ENCODE peak calls at places on chromosome 9, in ten cellular contexts. Y, D, S, A, O, M, F, W, C and J are unnamed samples. For H3K9me3, the result is how much of the 10 kb centered on the place peaks cover.

GRCh38 chr9:105103776-105104175 is 140.7 kb upstream of the SLC44A1 start:
- DNase-seq in O (no peak), F (no peak), W (peak), S (no peak), M (no peak), D (no peak), A (no peak), Y (no peak), C (no peak), J (no peak)

GRCh38 chr9:98503867-98504800 is 204.6 kb downstream of the GABBR2 start:
- DNase-seq in D (no peak), S (no peak), F (no peak), C (no peak), M (no peak), O (no peak), Y (no peak), W (no peak), A (no peak), J (no peak)

GRCh38 chr9:14031015-14031414 is 282.9 kb downstream of the NFIB start:
- DNase-seq in S (peak), O (no peak), M (peak), F (peak), D (no peak), Y (no peak), C (no peak), W (peak), A (no peak), J (peak)

GRCh38 chr9:18457498-18457897 is 16.5 kb upstream of the ADAMTSL1 start:
- DNase-seq in A (no peak), S (no peak), C (no peak), F (no peak), Y (no peak), W (peak), M (no peak), D (no peak), O (no peak), J (no peak)

GRCh38 chr9:131667576-131667975 is 72.3 kb downstream of the RAPGEF1 start:
- DNase-seq in C (no peak), S (no peak), D (no peak), F (no peak), A (no peak), M (no peak), Y (no peak), W (no peak), O (no peak), J (no peak)

GRCh38 chr9:8205580-8205979 is 406.0 kb upstream of the DMAC1 start:
- DNase-seq in A (no peak), M (no peak), O (no peak), Y (no peak), S (no peak), D (no peak), W (no peak), F (no peak), C (no peak), J (no peak)

GRCh38 chr9:133612816-133613215 is 3.6 kb upstream of the FAM163B start:
- DNase-seq in D (no peak), S (no peak), M (no peak), C (no peak), F (no peak), O (no peak), Y (no peak), A (no peak), W (no peak), J (no peak)

GRCh38 chr9:98774746-98775145 is 21.6 kb downstream of the ANKS6 start:
- DNase-seq in Y (peak), A (no peak), W (no peak), D (no peak), S (no peak), O (no peak), M (no peak), F (no peak), C (no peak), J (no peak)

GRCh38 chr9:125241863-125242739 is 958 bp upstream of the HSPA5 start:
- DNase-seq in Y (peak), W (no peak), C (no peak), F (peak), A (peak), O (peak), S (no peak), M (peak), D (peak), J (peak)

GRCh38 chr9:126953089-126953809 is 38.7 kb downstream of the RALGPS1 start:
- DNase-seq in F (no peak), C (no peak), A (no peak), W (peak), S (no peak), O (no peak), Y (no peak), M (peak), D (no peak), J (no peak)

GRCh38 chr9:14932246-14932645 is 22.0 kb upstream of the FREM1 start:
- DNase-seq in S (no peak), W (no peak), F (no peak), O (no peak), M (no peak), Y (no peak), C (no peak), D (no peak), A (no peak), J (no peak)

GRCh38 chr9:35914307-35914807 is 5.1 kb downstream of the SPAAR start:
- DNase-seq in A (peak), D (peak), S (no peak), Y (peak), M (peak), W (peak), C (peak), O (peak), F (peak), J (peak)

DNA sequence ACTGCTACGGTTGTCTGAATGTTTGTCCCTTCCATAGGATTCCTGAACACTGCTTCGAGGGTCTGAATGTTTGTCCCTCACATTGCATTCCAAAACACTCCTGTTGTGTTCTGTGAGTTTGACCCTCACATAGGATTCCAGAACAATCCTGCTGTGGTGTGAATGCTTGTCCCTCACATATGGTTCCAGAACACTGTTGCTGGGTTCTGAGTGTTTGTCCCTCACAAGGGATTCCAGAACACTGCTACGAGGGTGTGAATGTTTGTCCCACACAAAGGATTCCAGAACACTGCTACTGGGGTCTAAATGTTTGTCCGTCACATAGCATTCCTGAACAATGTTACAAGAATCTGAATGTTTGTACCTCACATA is 201.2 kb downstream of the FOXD4L6 start:
- DNase-seq in W (no peak), S (no peak), C (no peak), M (no peak), D (no peak), F (no peak), O (no peak), Y (no peak), A (no peak), J (no peak)
- H3K9me3 ChIP-seq in W (half or more), S (under half), C (half or more), M (under half), D (under half), F (under half), O (half or more), Y (half or more), A (half or more), J (under half)

GRCh38 chr9:136441681-136442245 is 2.1 kb upstream of the INPP5E start:
- DNase-seq in Y (no peak), S (no peak), C (no peak), O (no peak), A (no peak), F (no peak), W (no peak), M (no peak), D (peak), J (no peak)
- TF ChIP-seq POLR2A in Y (no peak), S (no peak), C (no peak), O (no peak), A (no peak), F (no peak), W (no peak), M (no peak), D (no peak), J (no peak)

DNA sequence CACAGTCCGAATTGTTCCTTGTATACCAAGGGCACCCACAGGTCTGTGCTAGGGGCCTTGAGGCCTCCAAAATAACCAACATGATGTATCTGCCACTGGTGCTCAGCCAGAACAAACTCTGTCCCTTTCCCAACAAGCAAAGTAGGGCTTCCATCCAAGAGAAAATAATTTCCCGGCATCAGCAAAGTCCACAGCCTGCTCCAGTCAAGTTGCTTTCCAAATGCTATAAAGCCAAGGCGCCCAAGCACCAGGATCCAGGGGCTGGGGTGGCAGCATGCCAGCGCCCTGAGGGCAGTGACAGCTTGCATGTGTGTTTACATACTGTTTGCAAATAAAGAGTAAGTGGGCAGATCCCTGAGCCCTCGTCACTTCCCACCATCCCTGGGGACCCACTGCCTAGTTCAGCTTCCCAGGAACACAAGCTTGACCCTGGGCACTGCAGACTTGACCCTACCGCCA is 155.9 kb downstream of the ERCC6L2 start:
- DNase-seq in Y (peak), D (no peak), A (peak), W (no peak), C (no peak), O (no peak), S (no peak), F (peak), M (no peak), J (peak)
- H3K9me3 ChIP-seq in Y (under half), D (under half), A (under half), W (under half), C (under half), O (under half), S (under half), F (under half), M (under half), J (under half)

GRCh38 chr9:4296217-4296616 is 3.7 kb downstream of the GLIS3 start:
- DNase-seq in D (no peak), C (no peak), S (no peak), O (no peak), W (no peak), A (no peak), M (no peak), F (no peak), Y (peak), J (no peak)

GRCh38 chr9:4299006-4299795 is 667 bp downstream of the GLIS3 start:
- DNase-seq in F (peak), O (peak), D (peak), Y (peak), W (peak), S (peak), M (peak), A (peak), C (peak), J (peak)

GRCh38 chr9:4298255-4299005 is 1.4 kb downstream of the GLIS3 start:
- DNase-seq in F (peak), O (peak), A (peak), C (peak), W (peak), Y (peak), S (peak), D (peak), M (no peak), J (peak)

GRCh38 chr9:4297151-4297794 is 2.6 kb downstream of the GLIS3 start:
- DNase-seq in C (peak), F (peak), O (peak), W (peak), M (peak), Y (peak), D (peak), S (peak), A (peak), J (peak)

DNA sequence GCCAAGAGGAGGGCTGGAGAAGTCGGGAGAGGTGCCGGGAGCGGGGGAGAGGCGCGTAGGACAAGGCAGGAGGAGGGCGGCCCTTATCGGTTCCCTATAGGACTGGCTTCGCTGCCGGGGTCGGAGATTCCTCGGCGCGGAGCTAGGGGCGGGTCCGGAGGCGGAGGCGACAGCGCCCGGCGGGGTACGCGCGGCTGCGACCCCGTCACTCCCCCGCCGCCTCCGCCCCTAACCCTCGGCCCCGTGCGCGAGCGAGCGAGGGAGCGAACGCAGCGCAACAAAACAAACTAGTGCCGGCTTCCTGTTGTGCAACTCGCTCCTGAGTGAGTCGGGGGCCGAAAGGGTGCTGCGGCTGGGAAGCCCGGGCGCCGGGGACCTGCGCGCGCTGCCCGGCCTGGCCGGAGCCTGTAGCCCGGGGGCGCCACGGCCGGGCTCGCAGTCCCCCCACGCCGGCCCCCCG is 2.0 kb downstream of the GLIS3 start:
- DNase-seq in O (peak), S (peak), M (peak), C (peak), F (peak), D (peak), A (peak), Y (peak), W (peak), J (peak)
- TF ChIP-seq POLR2A in O (peak), S (peak), M (peak), C (no peak), F (peak), D (peak), A (no peak), Y (peak), W (no peak), J (no peak)

DNA sequence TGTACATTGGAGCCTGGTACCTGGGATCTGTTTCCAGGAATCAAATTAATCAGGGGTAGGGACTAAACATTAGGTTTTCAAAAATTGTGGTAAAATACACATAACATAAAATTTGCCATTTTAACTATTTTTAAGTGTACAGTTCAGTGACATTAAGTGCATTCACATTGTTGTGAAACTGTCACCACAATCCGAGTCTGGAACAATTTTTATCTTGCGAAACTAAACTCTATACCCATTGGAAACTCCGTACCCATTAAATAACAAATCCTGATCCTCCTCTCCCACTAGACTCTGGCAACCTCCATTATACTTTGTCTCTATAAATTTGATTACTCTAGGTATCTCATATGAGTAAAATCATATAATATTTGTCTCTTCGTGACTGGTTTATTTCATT is 486.2 kb downstream of the GADD45G start:
- DNase-seq in A (no peak), W (no peak), Y (no peak), S (no peak), D (no peak), O (no peak), C (no peak), M (no peak), F (no peak), J (no peak)
- H3K9me3 ChIP-seq in A (under half), W (under half), Y (under half), S (under half), D (under half), O (under half), C (under half), M (under half), F (under half), J (under half)